ENCODE peak calls at places on chromosomes 2 and 18, in four cellular contexts. Y, M, P and O are unnamed samples.

GRCh38 chr18:74825460-74825859 is 227.8 kb downstream of the ZNF407 start:
- DNase-seq in Y (no peak), M (no peak), P (no peak), O (no peak)

GRCh38 chr2:12727085-12727484 is 10.3 kb downstream of the TRIB2 start:
- DNase-seq in Y (no peak), M (no peak), P (no peak), O (no peak)

GRCh38 chr2:212843409-212844199 is 305.0 kb upstream of the ERBB4 start:
- DNase-seq in Y (no peak), M (no peak), P (no peak), O (no peak)

GRCh38 chr2:190819835-190820234 is 60.8 kb upstream of the GLS start:
- DNase-seq in Y (no peak), M (peak; percentile 54), P (no peak), O (no peak)

GRCh38 chr2:23566236-23567142 is 181.5 kb downstream of the KLHL29 start:
- DNase-seq in Y (peak; percentile 72), M (peak; percentile 75), P (peak; percentile 80), O (no peak)

GRCh38 chr2:134315471-134315870 is 61.6 kb downstream of the MGAT5 start:
- DNase-seq in Y (no peak), M (no peak), P (no peak), O (no peak)

GRCh38 chr2:159285929-159286708 is at the start of gene WDSUB1:
- DNase-seq in Y (peak; percentile 51), M (peak; percentile 64), P (peak; percentile 68), O (no peak)

GRCh38 chr2:48258750-48259149 is 271.2 kb upstream of the STON1 start:
- DNase-seq in Y (no peak), M (no peak), P (no peak), O (no peak)

GRCh38 chr2:234606906-234607305 is 110.0 kb upstream of the ARL4C start:
- DNase-seq in Y (no peak), M (no peak), P (peak; percentile 6), O (no peak)

GRCh38 chr2:241565413-241565812 is 6.9 kb downstream of the BOK start:
- DNase-seq in Y (no peak), M (no peak), P (no peak), O (no peak)

GRCh38 chr2:27431395-27431794 is 3.0 kb downstream of the NRBP1 start:
- DNase-seq in Y (no peak), M (no peak), P (no peak), O (no peak)

GRCh38 chr2:121529439-121530209 is 1.1 kb upstream of the RNU4ATAC start:
- DNase-seq in Y (peak; percentile 77), M (peak; percentile 91), P (no peak), O (no peak)

GRCh38 chr2:203705184-203705583 is 1.3 kb upstream of the CD28 start:
- DNase-seq in Y (no peak), M (no peak), P (no peak), O (no peak)

GRCh38 chr18:34467059-34467458 is 242.3 kb upstream of the NOL4 start:
- DNase-seq in Y (no peak), M (no peak), P (no peak), O (peak; percentile 4)

GRCh38 chr2:41791523-41791922 is 256.3 kb upstream of the PKDCC start:
- DNase-seq in Y (no peak), M (no peak), P (no peak), O (no peak)

GRCh38 chr2:118251427-118251826 is 163.2 kb downstream of the INSIG2 start:
- DNase-seq in Y (no peak), M (no peak), P (no peak), O (no peak)
- TF ChIP-seq NRF1 in Y (no peak), M (no peak), P (no peak), O (no peak)

DNA sequence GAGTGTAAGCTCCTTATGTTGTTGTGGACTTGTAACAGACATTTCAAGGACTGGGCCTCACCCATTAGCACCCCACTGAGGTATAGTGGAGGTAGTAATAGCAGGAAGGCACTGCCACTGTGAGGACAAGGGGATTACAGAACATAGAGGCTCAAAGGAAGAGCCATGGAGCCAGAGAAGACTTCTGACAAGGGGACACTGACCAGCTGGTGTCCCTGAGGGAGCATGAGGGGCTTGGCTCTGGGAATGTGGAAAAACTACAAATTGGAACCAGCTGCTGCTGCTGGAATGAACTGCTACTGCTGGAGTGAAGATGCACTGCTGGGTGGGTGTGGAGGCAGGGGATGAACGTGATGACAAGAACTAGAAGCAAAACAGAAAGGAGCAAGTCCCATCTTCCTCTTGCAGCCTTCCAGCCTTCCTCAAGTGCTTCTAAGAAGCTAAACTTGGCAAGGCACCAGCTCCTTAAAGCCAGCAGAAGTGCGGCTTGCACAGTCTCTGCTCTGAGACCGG is 167.3 kb upstream of the NOSTRIN start:
- DNase-seq in Y (no peak), M (peak; percentile 68), P (no peak), O (no peak)
- TF ChIP-seq NRF1 in Y (no peak), M (no peak), P (no peak), O (no peak)

GRCh38 chr18:10912790-10913560 is 236.4 kb downstream of the PIEZO2 start:
- DNase-seq in Y (no peak), M (no peak), P (no peak), O (no peak)
- TF ChIP-seq NRF1 in Y (no peak), M (no peak), P (no peak), O (no peak)

DNA sequence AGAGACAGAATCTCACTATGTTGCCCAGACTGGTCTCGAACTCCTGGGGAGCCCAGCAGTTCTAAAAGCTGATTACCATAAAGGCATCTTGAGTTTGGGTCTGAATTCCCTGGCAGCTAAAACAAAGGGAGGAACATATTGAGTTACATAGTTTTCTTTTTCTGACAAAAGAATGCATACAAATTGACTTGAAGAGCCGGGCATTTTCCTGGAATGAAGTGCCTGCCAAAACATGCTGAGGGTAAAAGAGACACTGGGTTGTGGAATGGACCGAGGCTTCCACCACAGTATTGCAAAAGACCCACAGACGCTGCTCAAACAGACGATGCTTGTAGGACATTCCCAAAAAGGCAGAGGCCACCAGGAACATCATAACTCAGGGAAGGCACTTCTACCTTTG is 35.1 kb upstream of the ROCK2 start:
- DNase-seq in Y (no peak), M (no peak), P (no peak), O (no peak)
- TF ChIP-seq NRF1 in Y (no peak), M (no peak), P (no peak), O (no peak)

DNA sequence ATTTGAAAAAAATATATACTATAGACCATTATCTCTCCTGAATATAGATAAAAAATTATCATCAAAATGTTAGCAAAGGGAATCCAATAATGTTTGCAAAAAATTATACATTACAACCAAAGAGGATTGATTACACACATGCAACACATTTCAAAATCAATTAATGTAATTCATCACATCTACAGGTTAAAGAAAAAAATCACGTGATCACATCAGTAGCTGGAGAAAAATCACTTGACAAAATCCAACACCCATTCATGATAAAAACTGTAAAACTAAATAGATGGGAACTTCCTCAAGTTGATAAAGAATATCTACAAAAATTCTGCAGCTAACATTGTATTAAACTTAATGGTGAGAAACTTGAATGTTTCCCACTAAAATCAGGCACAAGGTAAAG is 1047.5 kb upstream of the CNTNAP5 start:
- DNase-seq in Y (no peak), M (no peak), P (no peak), O (no peak)
- TF ChIP-seq NRF1 in Y (no peak), M (no peak), P (no peak), O (no peak)

DNA sequence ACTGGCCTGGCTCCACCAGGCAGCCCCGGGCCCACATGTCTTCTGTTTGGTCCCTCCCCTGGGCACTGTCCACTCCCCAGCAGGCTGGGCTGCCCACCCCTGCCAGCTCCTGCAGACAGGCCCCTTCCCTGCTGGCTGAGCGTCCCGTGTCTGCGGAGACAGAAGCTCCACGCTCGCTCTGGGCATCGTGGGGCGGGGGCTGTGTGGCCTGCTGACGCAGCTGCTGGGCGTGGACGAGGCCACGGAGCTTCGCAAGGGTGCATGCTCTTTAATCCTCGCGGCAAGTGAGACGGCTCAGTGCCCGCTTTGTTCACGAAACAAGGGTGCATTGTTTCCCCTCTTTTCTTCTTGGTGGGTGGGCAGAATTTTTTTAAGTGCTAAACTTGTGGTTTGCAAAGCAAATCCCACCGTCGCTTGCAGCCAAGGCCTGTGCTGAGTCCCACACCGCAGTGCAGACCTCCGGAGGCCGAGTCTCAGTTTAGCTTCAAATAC is 132.8 kb upstream of the CTDP1 start:
- DNase-seq in Y (no peak), M (no peak), P (no peak), O (no peak)
- TF ChIP-seq NRF1 in Y (no peak), M (no peak), P (no peak), O (no peak)

GRCh38 chr2:70619167-70619566 is 65.5 kb upstream of the TGFA start:
- DNase-seq in Y (no peak), M (no peak), P (no peak), O (no peak)

GRCh38 chr2:70613510-70613909 is 59.9 kb upstream of the TGFA start:
- DNase-seq in Y (no peak), M (no peak), P (no peak), O (no peak)

GRCh38 chr2:70620020-70620419 is 66.4 kb upstream of the TGFA start:
- DNase-seq in Y (no peak), M (no peak), P (no peak), O (no peak)

GRCh38 chr2:70615222-70615621 is 61.6 kb upstream of the TGFA start:
- DNase-seq in Y (no peak), M (no peak), P (no peak), O (no peak)

GRCh38 chr2:70616168-70616694 is 62.6 kb upstream of the TGFA start:
- DNase-seq in Y (no peak), M (no peak), P (no peak), O (no peak)
- TF ChIP-seq NRF1 in Y (no peak), M (no peak), P (no peak), O (no peak)

DNA sequence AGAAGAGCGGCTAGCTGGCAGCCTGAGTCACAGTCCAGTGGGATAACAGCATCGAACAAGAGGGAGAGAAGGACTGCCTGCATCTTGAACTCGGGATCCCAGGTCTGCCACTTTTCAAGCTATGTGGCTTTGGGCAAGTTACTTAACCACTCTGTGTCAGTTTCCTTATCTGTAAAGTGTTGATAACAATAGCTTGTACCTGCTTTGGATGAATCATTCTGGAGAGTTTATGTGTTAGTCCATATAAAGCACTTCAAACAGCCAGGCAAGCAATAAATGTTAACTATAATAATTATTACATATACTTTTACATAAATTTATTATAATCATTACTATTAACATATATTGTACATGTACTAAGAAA is 4.6 kb downstream of the DYSF start:
- DNase-seq in Y (no peak), M (no peak), P (no peak), O (no peak)
- TF ChIP-seq NRF1 in Y (no peak), M (no peak), P (no peak), O (no peak)

GRCh38 chr2:166900700-166901099 is 12.4 kb downstream of the XIRP2 start:
- DNase-seq in Y (no peak), M (no peak), P (no peak), O (no peak)
- TF ChIP-seq NRF1 in Y (no peak), M (no peak), P (no peak), O (no peak)

GRCh38 chr2:217054791-217055190 is 194.9 kb upstream of the TNP1 start:
- DNase-seq in Y (no peak), M (no peak), P (no peak), O (no peak)
- TF ChIP-seq NRF1 in Y (no peak), M (no peak), P (no peak), O (no peak)